ENCODE peak calls at places on chromosome 15, in four cellular contexts. J is fibroblast of lung, N is coronary artery, Q is fibroblast of mammary gland. I is an unnamed sample.

GRCh38 chr15:84570164-84570692 is 30.6 kb upstream of the ZSCAN2 start:
- DNase-seq in J (peak), N (peak), Q (peak), I (peak)

GRCh38 chr15:43204016-43204901 is 16.6 kb downstream of the EPB42 start:
- DNase-seq in J (peak), N (no peak), Q (peak), I (peak)

GRCh38 chr15:68586274-68586961 is 7.6 kb downstream of the CORO2B start:
- DNase-seq in J (peak), N (no peak), Q (peak), I (peak)

GRCh38 chr15:60059186-60059585 is 55.1 kb downstream of the FOXB1 start:
- DNase-seq in J (no peak), N (no peak), Q (no peak), I (no peak)

GRCh38 chr15:96332854-96333193 is 2.3 kb downstream of the NR2F2 start:
- DNase-seq in J (peak), N (no peak), Q (peak), I (peak)

GRCh38 chr15:92074161-92074560 is 220.7 kb downstream of the SLCO3A1 start:
- DNase-seq in J (no peak), N (no peak), Q (no peak), I (no peak)

GRCh38 chr15:69997701-69998273 is 99.9 kb downstream of the TLE3 start:
- DNase-seq in J (peak), N (no peak), Q (peak), I (peak)

GRCh38 chr15:34182942-34183341 is 27.0 kb downstream of the KATNBL1 start:
- DNase-seq in J (peak), N (no peak), Q (no peak), I (peak)

GRCh38 chr15:101269479-101270223 is 7.6 kb downstream of the SELENOS start:
- DNase-seq in J (peak), N (no peak), Q (no peak), I (peak)

GRCh38 chr15:94225616-94226015 is 5.7 kb upstream of the MCTP2 start:
- DNase-seq in J (peak), N (no peak), Q (no peak), I (no peak)

GRCh38 chr15:99442268-99442897 is 123.4 kb upstream of the MEF2A start:
- DNase-seq in J (peak), N (peak), Q (peak), I (peak)

GRCh38 chr15:89492111-89492641 is 4.2 kb downstream of the RHCG start:
- DNase-seq in J (no peak), N (peak), Q (no peak), I (no peak)
- TF ChIP-seq CTCF in J (peak), N (no peak), Q (peak), I (peak)

DNA sequence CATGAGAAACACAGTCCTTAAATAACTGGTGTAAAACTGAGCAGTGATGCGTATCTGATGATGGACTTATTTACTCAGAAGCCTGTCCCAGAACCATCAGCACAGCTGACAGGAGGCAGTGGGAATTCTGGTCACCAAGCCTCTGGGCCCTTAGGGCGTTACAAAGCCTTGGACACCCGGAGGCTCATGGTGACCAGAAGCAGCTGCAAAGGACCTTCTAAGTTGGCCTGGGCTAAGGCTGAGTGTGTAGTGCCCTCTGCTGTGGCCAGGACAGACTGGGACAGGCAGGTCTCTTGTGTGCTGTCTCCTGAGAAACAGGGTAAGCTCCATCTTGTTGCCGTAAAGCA is 168.9 kb downstream of the ATP10A start:
- DNase-seq in J (no peak), N (no peak), Q (no peak), I (no peak)
- TF ChIP-seq CTCF in J (no peak), N (no peak), Q (no peak), I (no peak)

GRCh38 chr15:79168922-79169322 is 78.3 kb upstream of the RASGRF1 start:
- DNase-seq in J (peak), N (peak), Q (no peak), I (peak)
- TF ChIP-seq CTCF in J (no peak), N (no peak), Q (no peak), I (peak)

DNA sequence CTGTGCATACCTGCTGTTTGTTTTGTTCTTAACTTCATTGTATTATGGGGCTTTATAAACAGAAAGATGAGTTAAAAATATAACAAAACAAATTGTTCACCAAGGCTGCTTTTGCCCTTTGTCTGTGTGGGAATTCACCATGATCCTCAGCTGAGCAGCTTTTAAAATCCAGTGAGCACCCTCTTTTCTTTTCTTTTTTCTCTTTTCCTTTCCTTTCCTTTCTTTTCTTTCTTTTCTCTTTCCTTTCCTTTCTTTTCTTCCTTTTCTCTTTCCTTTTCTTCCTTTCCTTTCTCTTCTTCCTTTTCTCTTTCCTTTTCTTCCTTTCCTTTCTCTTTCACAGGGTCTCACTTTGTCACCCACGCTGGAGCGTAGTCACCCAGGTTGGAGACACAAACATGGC is 38.3 kb downstream of the RAB8B start:
- DNase-seq in J (no peak), N (no peak), Q (no peak), I (no peak)
- TF ChIP-seq CTCF in J (no peak), N (no peak), Q (no peak), I (no peak)

DNA sequence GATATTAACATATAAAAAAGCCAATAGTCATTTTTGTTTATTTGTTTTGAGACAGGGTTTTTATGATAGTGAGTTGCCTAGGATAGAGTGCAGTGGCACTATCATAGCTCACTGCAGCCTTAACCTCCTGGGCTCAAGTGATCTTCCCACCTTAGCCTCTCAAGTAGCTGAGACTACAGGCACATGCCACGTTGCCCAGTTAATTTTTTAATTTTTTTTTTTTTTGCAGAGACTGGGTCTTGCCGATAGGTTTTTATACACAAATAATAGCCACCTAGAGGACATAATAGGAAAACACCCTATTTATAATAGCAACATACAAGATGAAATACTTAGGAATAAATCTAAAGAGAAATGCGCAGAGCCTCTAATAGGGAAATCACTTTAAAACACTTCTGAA is 13.3 kb downstream of the EIF3J start:
- DNase-seq in J (peak), N (no peak), Q (peak), I (peak)
- TF ChIP-seq CTCF in J (peak), N (no peak), Q (peak), I (peak)

GRCh38 chr15:45641374-45641778 is 6.5 kb downstream of the SQOR start:
- DNase-seq in J (peak), N (peak), Q (peak), I (peak)
- TF ChIP-seq CTCF in J (no peak), N (no peak), Q (peak), I (no peak)

DNA sequence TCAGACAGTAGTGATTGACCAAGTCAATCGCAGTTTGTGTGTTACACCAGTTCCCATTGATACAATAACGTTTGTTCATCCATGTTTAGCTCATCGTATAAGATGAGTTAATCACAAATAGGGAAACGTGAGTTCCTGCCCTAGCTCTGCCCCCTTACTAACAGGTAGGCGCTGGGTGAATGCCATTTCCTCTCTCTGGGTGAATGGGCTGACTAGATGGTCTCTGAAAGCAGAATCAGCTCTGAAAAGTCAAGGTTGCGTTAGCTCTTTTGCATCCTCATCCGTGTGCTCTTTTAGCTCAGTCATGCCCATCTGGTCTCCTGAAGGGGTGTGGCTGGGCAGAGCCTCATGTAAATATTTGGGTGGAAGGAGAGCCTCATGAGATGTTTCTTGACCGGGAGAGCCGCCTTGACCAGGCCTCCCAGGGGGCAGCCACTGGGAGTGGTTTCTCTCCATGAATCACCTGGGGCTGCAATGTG is 108.2 kb upstream of the RASGRP1 start:
- DNase-seq in J (no peak), N (no peak), Q (no peak), I (no peak)
- TF ChIP-seq CTCF in J (no peak), N (no peak), Q (no peak), I (no peak)

DNA sequence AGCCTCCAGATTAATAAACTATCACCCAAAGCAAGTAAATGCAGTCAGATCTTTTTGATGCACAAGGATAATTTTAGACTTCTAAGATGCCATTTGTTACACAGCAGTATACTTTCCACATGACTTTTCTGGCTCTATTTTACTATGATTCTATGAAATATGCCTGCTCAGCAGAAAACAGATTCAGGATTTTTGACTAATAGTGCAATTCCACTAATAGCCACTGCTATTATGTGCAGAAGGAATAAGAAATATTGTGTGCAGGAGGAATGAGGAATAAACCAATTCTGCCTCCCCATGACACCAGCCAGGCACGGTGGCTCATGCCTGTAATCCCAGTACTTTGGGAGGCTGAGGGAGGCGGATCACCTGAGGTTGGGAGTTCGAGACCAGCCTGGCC is 11.5 kb upstream of the SPPL2A start:
- DNase-seq in J (no peak), N (no peak), Q (no peak), I (no peak)
- TF ChIP-seq CTCF in J (no peak), N (no peak), Q (no peak), I (no peak)

GRCh38 chr15:57305009-57305408 is 71.3 kb upstream of the CGNL1 start:
- DNase-seq in J (no peak), N (peak), Q (no peak), I (no peak)

GRCh38 chr15:57306305-57306943 is 69.9 kb upstream of the CGNL1 start:
- DNase-seq in J (peak), N (peak), Q (peak), I (peak)

GRCh38 chr15:57307527-57308193 is 68.6 kb upstream of the CGNL1 start:
- DNase-seq in J (no peak), N (no peak), Q (no peak), I (no peak)

GRCh38 chr15:57310876-57311275 is 65.4 kb upstream of the CGNL1 start:
- DNase-seq in J (no peak), N (no peak), Q (no peak), I (no peak)

GRCh38 chr15:57306944-57307411 is 69.3 kb upstream of the CGNL1 start:
- DNase-seq in J (no peak), N (peak), Q (no peak), I (no peak)
- TF ChIP-seq CTCF in J (no peak), N (no peak), Q (no peak), I (no peak)

I was measured in fibroblast of pulmonary artery.